ENCODE peak calls at places on chromosomes 6 and 20, in ten cellular contexts. V, H, Q, L, Y, P, X, E, O and I are unnamed samples.

GRCh38 chr6:71908162-71908765 is 21.9 kb downstream of the RIMS1 start:
- DNase-seq in Q (no peak), P (no peak), V (peak), Y (no peak), H (no peak), O (no peak), E (no peak), L (no peak), X (no peak), I (no peak)

GRCh38 chr20:10925767-10926166 is 252.0 kb upstream of the JAG1 start:
- DNase-seq in Q (no peak), H (no peak), E (no peak), V (no peak), X (no peak), P (no peak), L (peak), Y (peak), O (no peak), I (no peak)

GRCh38 chr6:141421378-141421777 is 711.3 kb upstream of the GJE1 start:
- DNase-seq in Q (no peak), X (no peak), Y (peak), L (peak), H (no peak), V (no peak), E (no peak), P (no peak), O (no peak), I (no peak)

GRCh38 chr20:59063358-59064213 is 21.0 kb upstream of the PRELID3B start:
- DNase-seq in H (no peak), O (no peak), V (no peak), L (peak), X (peak), P (no peak), Q (no peak), Y (peak), E (no peak), I (no peak)

GRCh38 chr20:4130404-4131189 is 115.2 kb upstream of the RNF24 start:
- DNase-seq in E (no peak), Q (no peak), O (no peak), V (no peak), Y (peak), L (peak), H (no peak), P (no peak), X (no peak), I (no peak)

GRCh38 chr20:41138527-41139226 is 1.3 kb downstream of the PLCG1 start:
- DNase-seq in O (peak), X (no peak), H (no peak), Q (no peak), E (no peak), L (no peak), V (peak), Y (no peak), P (no peak), I (peak)

GRCh38 chr20:62576815-62577214 is 65.5 kb upstream of the SLCO4A1 start:
- DNase-seq in X (no peak), Q (no peak), E (no peak), O (no peak), L (no peak), P (no peak), V (no peak), H (no peak), Y (peak), I (no peak)

GRCh38 chr6:19478273-19478672 is 358.9 kb upstream of the ID4 start:
- DNase-seq in X (no peak), H (no peak), V (no peak), Q (no peak), L (no peak), P (no peak), Y (no peak), O (no peak), E (no peak), I (no peak)

GRCh38 chr6:55943329-55943728 is 67.9 kb upstream of the BMP5 start:
- DNase-seq in O (no peak), X (no peak), Y (peak), H (no peak), P (no peak), E (no peak), Q (no peak), V (no peak), L (no peak), I (no peak)

GRCh38 chr6:14887986-14888574 is 357.8 kb upstream of the JARID2 start:
- DNase-seq in Y (no peak), V (no peak), O (no peak), L (no peak), X (no peak), P (no peak), H (no peak), Q (no peak), E (no peak), I (no peak)

GRCh38 chr20:10673831-10674683 is at the start of gene JAG1:
- DNase-seq in V (peak), L (peak), P (peak), H (peak), E (peak), Q (peak), O (peak), X (peak), Y (peak), I (peak)

GRCh38 chr20:8043687-8044278 is 24.2 kb upstream of the TMX4 start:
- DNase-seq in P (no peak), L (peak), Y (peak), O (no peak), X (peak), Q (no peak), E (no peak), H (no peak), V (peak), I (peak)

GRCh38 chr20:878511-879307 is 37.4 kb downstream of the ANGPT4 start:
- DNase-seq in L (no peak), E (no peak), P (no peak), V (peak), Q (no peak), O (no peak), Y (no peak), H (no peak), X (no peak), I (peak)

GRCh38 chr6:16064687-16065086 is 64.2 kb upstream of the MYLIP start:
- DNase-seq in Q (no peak), X (no peak), V (no peak), Y (no peak), H (no peak), P (no peak), E (no peak), O (no peak), L (no peak), I (no peak)

GRCh38 chr6:12725263-12725662 is 8.7 kb downstream of the PHACTR1 start:
- DNase-seq in Q (no peak), X (no peak), O (no peak), E (no peak), H (no peak), Y (no peak), V (no peak), L (no peak), P (no peak), I (no peak)

GRCh38 chr20:59024111-59024530 is 4.9 kb downstream of the TUBB1 start:
- DNase-seq in P (no peak), H (no peak), V (no peak), L (no peak), O (no peak), X (no peak), Q (peak), Y (no peak), E (no peak), I (no peak)

GRCh38 chr6:4997862-4998261 is 6.0 kb downstream of the RPP40 start:
- DNase-seq in O (no peak), Q (no peak), P (no peak), L (no peak), X (no peak), H (no peak), E (no peak), Y (no peak), V (no peak), I (no peak)

GRCh38 chr6:80605165-80605989 is 498.9 kb downstream of the BCKDHB start:
- DNase-seq in L (peak), P (no peak), X (peak), V (peak), O (no peak), Y (peak), Q (no peak), H (no peak), E (no peak), I (peak)

GRCh38 chr6:157510329-157511188 is 129.6 kb downstream of the ZDHHC14 start:
- DNase-seq in Q (no peak), E (no peak), Y (no peak), O (no peak), X (no peak), V (no peak), P (no peak), H (no peak), L (no peak), I (peak)

GRCh38 chr6:161135695-161136591 is 137.9 kb downstream of the AGPAT4 start:
- DNase-seq in P (no peak), L (no peak), V (peak), E (no peak), Q (no peak), X (no peak), Y (no peak), H (no peak), O (no peak), I (no peak)

GRCh38 chr20:16898433-16898832 is 150.3 kb downstream of the OTOR start:
- DNase-seq in X (no peak), V (no peak), E (no peak), P (no peak), L (no peak), Q (no peak), O (no peak), H (no peak), Y (peak), I (no peak)

GRCh38 chr6:10595731-10596664 is 74.8 kb downstream of the GCNT2 start:
- DNase-seq in Q (no peak), Y (peak), O (no peak), V (peak), L (peak), X (no peak), E (no peak), H (no peak), P (no peak), I (no peak)

GRCh38 chr6:145148392-145149175 is 586.7 kb downstream of the EPM2A start:
- DNase-seq in Y (peak), L (peak), H (no peak), X (peak), Q (peak), O (peak), E (no peak), P (no peak), V (peak), I (no peak)

GRCh38 chr20:45014671-45015415 is 48.5 kb downstream of the STK4 start:
- DNase-seq in H (no peak), E (no peak), L (no peak), Y (peak), O (no peak), V (no peak), X (peak), P (no peak), Q (no peak), I (no peak)

GRCh38 chr6:169190144-169190584 is 63.5 kb downstream of the THBS2 start:
- DNase-seq in X (no peak), O (no peak), Q (peak), P (no peak), Y (peak), H (peak), V (no peak), E (no peak), L (no peak), I (no peak)

DNA sequence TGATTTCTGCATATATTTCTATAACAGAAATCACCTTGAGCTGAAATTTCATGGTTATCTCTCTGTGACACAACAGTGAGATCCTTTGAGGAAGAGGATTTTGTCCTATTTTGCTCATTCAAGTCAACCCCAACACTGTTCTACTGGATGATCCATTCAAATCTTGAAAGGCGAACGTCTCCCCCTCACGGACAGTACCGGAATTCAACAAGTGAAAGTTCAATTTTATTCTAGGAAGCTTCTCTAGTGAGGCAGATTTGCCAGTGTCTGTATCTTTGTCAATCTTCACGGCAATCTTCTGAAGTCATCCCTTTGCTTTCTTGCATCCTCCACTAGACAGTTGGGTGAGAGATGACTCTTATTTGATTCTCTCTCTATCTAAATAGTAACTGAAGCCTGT is 91.7 kb upstream of the PDE7B start:
- DNase-seq in X (no peak), O (no peak), L (no peak), V (peak), E (no peak), H (no peak), P (no peak), Q (no peak), Y (peak), I (no peak)
- TF ChIP-seq CTCF in X (no peak), O (no peak), L (no peak), V (peak), E (no peak), H (no peak), P (no peak), Q (no peak), Y (peak), I (no peak)

DNA sequence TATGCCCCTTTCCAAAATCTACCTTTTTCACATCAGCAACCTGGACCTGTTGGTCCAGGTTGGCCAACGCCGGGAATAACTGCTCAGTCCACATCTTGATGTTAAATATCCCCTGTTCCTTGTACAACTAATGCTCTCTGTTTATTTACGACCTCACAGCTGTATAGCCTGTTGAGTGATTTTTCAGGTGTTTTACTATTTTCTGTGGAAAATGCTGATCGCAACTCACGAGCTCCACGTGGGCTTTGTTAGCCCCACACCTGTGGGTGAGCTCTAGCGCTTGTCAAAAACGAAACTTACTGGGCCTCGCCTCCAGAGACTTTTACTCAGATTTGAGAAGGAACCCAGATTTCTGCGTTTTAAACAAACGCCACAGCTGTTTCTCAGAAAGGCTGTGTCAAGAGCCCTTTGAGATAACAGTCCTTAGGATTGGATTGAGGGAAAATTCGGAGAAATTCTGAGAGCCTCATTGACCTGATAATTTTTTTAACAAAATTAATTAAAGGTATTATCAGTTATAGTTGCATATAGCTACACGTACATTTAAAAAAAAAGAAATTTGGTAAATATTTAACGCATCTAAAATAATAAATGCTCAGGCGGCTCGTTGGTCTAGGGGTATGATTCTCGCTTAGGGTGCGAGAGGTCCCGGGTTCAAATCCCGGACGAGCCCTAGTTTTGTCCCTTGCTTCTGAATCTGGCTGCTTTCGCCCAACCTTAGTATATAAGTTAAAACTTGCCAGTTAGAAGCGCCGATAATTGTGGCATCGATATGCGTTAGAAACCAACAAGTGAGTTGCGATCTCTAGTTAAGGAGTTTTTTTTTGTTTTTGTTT is 16.7 kb downstream of the HMGN4 start:
- DNase-seq in H (no peak), V (peak), Q (no peak), Y (peak), L (peak), E (peak), X (peak), P (no peak), O (no peak), I (peak)
- TF ChIP-seq CTCF in H (no peak), V (no peak), Q (no peak), Y (no peak), L (no peak), E (no peak), X (no peak), P (no peak), O (no peak), I (no peak)

DNA sequence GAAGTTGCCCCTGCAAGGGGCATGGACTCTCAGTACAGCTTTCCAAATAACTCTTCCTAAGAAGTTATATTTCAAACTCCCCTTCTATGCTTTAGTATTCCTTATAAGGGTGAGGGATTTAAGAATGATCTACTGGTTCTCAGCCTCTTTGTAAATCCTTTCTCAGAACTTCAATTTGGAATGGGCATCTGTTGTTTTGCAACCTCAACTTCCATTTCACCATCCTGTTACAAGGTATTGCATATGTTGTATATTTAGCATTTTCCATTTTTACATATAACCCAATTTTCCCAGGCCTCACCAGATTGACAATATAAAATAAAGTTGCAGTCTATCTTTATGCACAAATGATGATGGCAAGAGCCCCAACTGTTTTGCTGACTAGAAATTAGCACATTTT is 155.0 kb upstream of the CARMIL1 start:
- DNase-seq in O (no peak), E (no peak), L (no peak), H (no peak), Q (no peak), P (no peak), X (no peak), V (no peak), Y (no peak), I (no peak)
- TF ChIP-seq CTCF in O (no peak), E (no peak), L (no peak), H (no peak), Q (no peak), P (no peak), X (no peak), V (no peak), Y (no peak), I (no peak)

DNA sequence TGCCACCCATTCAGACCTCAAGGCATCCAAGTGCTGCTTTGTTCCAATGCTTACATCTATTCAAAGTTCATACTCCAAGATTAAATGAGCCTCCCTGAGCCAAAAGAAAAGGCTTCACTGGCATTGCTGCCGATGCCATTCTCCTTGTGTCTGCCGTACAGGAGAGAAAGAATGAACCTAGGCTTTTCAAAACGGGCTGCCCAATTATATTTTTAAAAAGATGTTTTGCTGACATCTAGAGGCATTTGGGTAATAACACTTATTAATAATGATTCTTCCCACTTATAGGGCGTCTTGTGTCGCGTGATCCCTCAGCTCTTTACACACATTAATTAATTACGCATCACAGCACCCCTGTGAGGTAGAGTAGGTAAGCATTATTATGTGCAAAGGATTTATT is 545.6 kb downstream of the PKHD1 start:
- DNase-seq in Y (no peak), V (no peak), O (no peak), E (no peak), Q (no peak), L (peak), P (no peak), H (no peak), X (no peak), I (no peak)
- TF ChIP-seq CTCF in Y (peak), V (no peak), O (no peak), E (no peak), Q (no peak), L (peak), P (no peak), H (no peak), X (peak), I (peak)

GRCh38 chr20:42192321-42192720 is 574.1 kb upstream of the CHD6 start:
- DNase-seq in O (no peak), E (no peak), Q (no peak), V (no peak), P (no peak), X (no peak), Y (no peak), H (no peak), L (no peak), I (no peak)

GRCh38 chr20:42190084-42190483 is 571.9 kb upstream of the CHD6 start:
- DNase-seq in H (no peak), E (no peak), L (no peak), Y (no peak), P (no peak), O (no peak), Q (no peak), X (no peak), V (no peak), I (no peak)

GRCh38 chr20:42186337-42186736 is 568.2 kb upstream of the CHD6 start:
- DNase-seq in P (no peak), V (no peak), O (no peak), Y (no peak), Q (no peak), L (no peak), H (no peak), E (no peak), X (no peak), I (no peak)

GRCh38 chr20:42193119-42193518 is 574.9 kb upstream of the CHD6 start:
- DNase-seq in P (no peak), L (no peak), V (no peak), H (no peak), E (no peak), X (no peak), O (no peak), Y (no peak), Q (no peak), I (no peak)

GRCh38 chr20:42191140-42191860 is 573.1 kb upstream of the CHD6 start:
- DNase-seq in H (no peak), V (no peak), X (peak), O (no peak), P (no peak), E (peak), Q (no peak), L (peak), Y (no peak), I (no peak)
- TF ChIP-seq CTCF in H (no peak), V (no peak), X (peak), O (no peak), P (no peak), E (no peak), Q (no peak), L (no peak), Y (no peak), I (peak)